ENCODE peak calls at places on chromosomes 1 and 21, in eight cellular contexts. S, F, E, D, Z, B, H and J are unnamed samples.

GRCh38 chr1:39411526-39411925 is 79.9 kb upstream of the BMP8A start:
- DNase-seq in F (no peak), D (no peak), B (no peak), H (no peak), Z (no peak), S (no peak), E (no peak), J (no peak)

GRCh38 chr1:245869847-245870246 is 637.2 kb downstream of the SMYD3 start:
- DNase-seq in Z (no peak), F (no peak), D (no peak), E (no peak), S (no peak), B (no peak), H (no peak), J (no peak)

GRCh38 chr1:33030575-33030974 is 6.1 kb downstream of the AK2 start:
- DNase-seq in F (no peak), E (no peak), Z (no peak), H (no peak), S (no peak), D (no peak), B (no peak), J (peak)

GRCh38 chr1:24878775-24879742 is 51.0 kb downstream of the RUNX3 start:
- DNase-seq in B (no peak), F (peak), Z (no peak), D (no peak), E (no peak), S (no peak), H (no peak), J (no peak)

GRCh38 chr1:20867062-20867461 is 80.0 kb upstream of the HP1BP3 start:
- DNase-seq in B (no peak), D (no peak), E (no peak), F (no peak), H (no peak), S (no peak), Z (no peak), J (no peak)

GRCh38 chr1:111551623-111552470 is 48.4 kb upstream of the ADORA3 start:
- DNase-seq in Z (no peak), D (no peak), B (no peak), E (no peak), H (no peak), S (no peak), F (no peak), J (no peak)

GRCh38 chr1:180969429-180969828 is 53.2 kb downstream of the STX6 start:
- DNase-seq in H (no peak), B (no peak), F (no peak), E (no peak), D (no peak), Z (no peak), S (no peak), J (no peak)

GRCh38 chr1:6124746-6125365 is 55.3 kb downstream of the CHD5 start:
- DNase-seq in H (no peak), S (no peak), E (no peak), F (no peak), D (no peak), B (no peak), Z (no peak), J (no peak)

GRCh38 chr21:29163381-29164115 is 33.1 kb downstream of the MAP3K7CL start:
- DNase-seq in H (no peak), B (no peak), E (no peak), Z (no peak), D (no peak), F (no peak), S (no peak), J (no peak)

GRCh38 chr21:36747815-36748381 is 49.0 kb downstream of the SIM2 start:
- DNase-seq in H (peak), S (no peak), Z (no peak), B (no peak), E (no peak), D (no peak), F (peak), J (peak)

GRCh38 chr21:19553930-19554615 is 1150.5 kb upstream of the TMPRSS15 start:
- DNase-seq in Z (no peak), D (no peak), S (no peak), F (no peak), H (no peak), B (no peak), E (no peak), J (no peak)

GRCh38 chr1:36359911-36360310 is 25.8 kb downstream of the STK40 start:
- DNase-seq in D (no peak), F (no peak), S (no peak), B (no peak), Z (no peak), H (no peak), E (no peak), J (peak)

GRCh38 chr1:15207031-15207828 is 39.8 kb upstream of the FHAD1 start:
- DNase-seq in S (no peak), Z (peak), B (no peak), D (no peak), F (peak), E (no peak), H (no peak), J (peak)

GRCh38 chr1:64473367-64473766 is 3.4 kb downstream of the CACHD1 start:
- DNase-seq in B (no peak), Z (no peak), S (no peak), E (no peak), F (no peak), D (no peak), H (no peak), J (no peak)

DNA sequence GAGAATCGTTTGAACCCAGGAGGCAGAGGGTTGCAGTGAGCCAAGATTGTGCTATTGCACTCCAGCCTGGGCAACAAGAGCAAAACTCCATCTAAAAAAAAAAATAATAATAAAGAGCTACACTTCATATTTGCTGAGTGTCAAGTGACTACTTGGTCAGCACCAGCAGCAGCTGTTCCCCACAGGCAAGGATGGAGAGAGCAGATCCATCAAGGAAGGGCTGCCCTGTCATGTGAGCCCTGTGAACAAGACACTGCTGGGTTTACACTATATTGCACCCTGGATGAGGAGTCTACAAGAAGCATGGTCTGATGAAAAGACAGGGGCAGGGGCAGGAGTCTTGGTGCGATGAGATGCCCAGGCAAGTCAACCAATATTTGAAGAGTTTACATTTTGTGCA is 3.6 kb downstream of the CTNNBIP1 start:
- DNase-seq in H (no peak), S (no peak), Z (no peak), B (no peak), F (no peak), D (no peak), E (no peak), J (no peak)
- H3K4me3 ChIP-seq in H (no peak), S (no peak), Z (no peak), B (no peak), F (no peak), D (no peak), E (no peak), J (no peak)

GRCh38 chr21:32278518-32279376 is at the start of gene MIS18A:
- DNase-seq in D (peak), Z (peak), B (peak), F (peak), H (peak), S (peak), E (peak), J (peak)
- TF ChIP-seq POLR2A in D (peak), Z (no peak), B (peak), F (peak), H (peak), S (peak), E (peak), J (peak)

DNA sequence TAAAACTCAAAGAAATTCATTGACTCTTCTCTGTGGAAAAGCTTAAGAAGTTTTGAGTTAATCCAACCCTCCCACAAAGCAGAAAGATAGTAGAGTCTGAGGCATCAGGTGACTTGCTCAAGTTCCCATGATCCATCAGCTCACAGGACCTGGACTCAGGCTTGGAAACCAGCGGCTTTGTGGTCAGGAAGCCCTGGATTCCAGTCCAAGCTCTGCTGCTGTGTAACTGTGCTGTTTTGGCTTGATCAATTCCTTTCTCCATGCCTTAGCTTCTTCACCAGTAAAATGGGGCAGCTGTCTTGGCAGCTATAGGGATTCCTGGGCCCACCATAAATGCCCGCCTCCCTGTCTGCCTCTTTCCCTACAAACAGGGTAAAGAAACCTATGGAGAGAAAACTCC is 180.2 kb downstream of the HIVEP3 start:
- DNase-seq in F (no peak), E (no peak), S (no peak), H (no peak), Z (no peak), B (no peak), D (no peak), J (no peak)
- H3K4me3 ChIP-seq in F (no peak), E (no peak), S (no peak), H (no peak), Z (peak), B (no peak), D (no peak), J (no peak)

DNA sequence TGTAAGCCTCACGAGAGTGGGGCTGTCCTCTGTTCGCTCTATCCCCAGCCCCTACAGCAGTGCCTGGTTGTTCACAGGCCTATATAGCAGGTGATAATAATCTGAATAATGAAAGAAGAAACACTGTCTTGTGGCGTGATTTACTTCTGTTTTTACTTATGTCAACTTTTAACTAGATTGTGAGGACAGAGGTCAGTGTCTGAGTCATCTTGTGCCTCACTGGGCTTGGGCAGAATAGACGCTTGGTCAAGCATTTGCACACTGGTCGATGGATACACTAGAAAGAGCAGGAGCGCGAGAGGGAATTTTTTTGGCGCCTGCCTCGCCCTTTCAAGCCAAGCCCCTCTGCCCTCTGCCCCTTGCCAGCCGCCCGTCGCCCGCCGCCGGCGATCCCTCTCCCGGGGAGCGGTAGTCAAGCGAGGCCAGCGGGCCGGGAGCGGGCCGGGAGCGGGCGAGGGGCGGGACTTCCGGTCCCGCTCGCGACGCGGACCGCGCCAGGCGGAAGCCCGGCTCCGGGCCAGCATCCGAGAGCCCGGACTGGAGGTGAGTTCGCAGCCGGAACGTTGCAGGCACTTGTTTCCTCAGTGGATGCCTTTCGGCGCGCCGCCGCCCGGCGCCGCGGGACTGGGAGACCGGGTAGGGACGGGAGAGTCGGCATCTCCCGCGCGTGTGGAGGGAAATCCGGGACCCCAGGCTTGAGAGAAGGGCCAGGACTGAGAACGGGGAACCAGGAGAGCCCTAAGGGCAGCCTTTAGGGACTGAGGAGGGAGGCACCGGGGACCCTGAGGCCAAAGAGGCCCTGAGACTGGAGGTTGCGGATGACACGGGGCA is at the start of gene DISP1:
- DNase-seq in H (peak), F (peak), B (peak), E (peak), S (peak), Z (peak), D (peak), J (peak)
- TF ChIP-seq POLR2A in H (peak), F (peak), B (peak), E (peak), S (peak), Z (no peak), D (peak), J (peak)

GRCh38 chr1:202812176-202813026 is 1.6 kb downstream of the PCAT6 start:
- DNase-seq in B (peak), F (no peak), S (no peak), D (no peak), Z (peak), E (no peak), H (peak), J (no peak)
- H3K4me3 ChIP-seq in B (no peak), F (no peak), S (no peak), D (no peak), Z (peak), E (no peak), H (no peak), J (no peak)

DNA sequence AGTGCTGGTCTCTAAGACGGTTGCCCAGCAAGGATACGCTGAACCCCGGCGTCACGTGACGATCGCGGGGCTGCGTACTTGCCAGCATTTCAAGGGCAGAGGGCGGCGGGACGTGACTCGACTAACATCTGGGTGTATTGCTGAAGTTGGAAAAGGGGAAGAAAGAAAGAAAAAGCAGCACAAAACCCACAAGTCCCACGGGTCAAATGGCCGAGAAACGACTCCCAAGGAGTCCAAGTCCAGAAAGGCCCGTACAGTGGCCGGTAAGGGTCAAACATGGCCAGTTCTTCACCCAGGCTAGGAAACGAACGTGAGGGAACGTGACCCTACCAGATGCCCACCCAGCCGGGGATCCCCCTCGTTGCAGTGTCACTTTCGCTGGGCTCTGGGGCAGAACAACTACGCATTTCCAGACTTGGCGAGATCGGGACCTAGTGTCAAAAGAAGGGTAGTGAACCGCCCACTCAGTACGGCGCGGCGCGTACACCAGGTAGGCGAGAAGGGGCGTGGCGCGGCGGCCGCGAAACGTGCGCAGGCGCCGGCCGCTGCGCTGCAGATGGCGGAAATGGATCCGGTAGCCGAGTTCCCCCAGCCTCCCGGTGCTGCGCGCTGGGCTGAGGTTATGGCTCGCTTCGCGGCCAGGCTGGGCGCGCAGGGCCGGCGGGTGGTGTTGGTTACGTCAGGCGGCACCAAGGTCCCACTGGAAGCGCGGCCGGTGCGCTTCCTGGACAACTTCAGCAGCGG is at the start of the genes PPCS and ZMYND12:
- DNase-seq in F (peak), S (peak), E (peak), H (peak), D (peak), Z (peak), B (peak), J (peak)
- TF ChIP-seq POLR2A in F (peak), S (peak), E (peak), H (peak), D (peak), Z (peak), B (peak), J (no peak)

GRCh38 chr1:2004867-2005266 is 1.3 kb upstream of the CFAP74 start:
- DNase-seq in S (no peak), E (no peak), B (no peak), D (no peak), H (no peak), Z (no peak), F (no peak), J (no peak)

GRCh38 chr1:2001773-2002411 is 1.7 kb downstream of the CFAP74 start:
- DNase-seq in S (no peak), B (no peak), E (peak), Z (peak), D (no peak), H (no peak), F (no peak), J (no peak)

GRCh38 chr1:2000432-2000831 is 3.2 kb downstream of the CFAP74 start:
- DNase-seq in D (no peak), H (no peak), E (no peak), S (no peak), Z (no peak), B (no peak), F (no peak), J (no peak)

GRCh38 chr1:2000850-2001249 is 2.7 kb downstream of the CFAP74 start:
- DNase-seq in B (no peak), E (no peak), D (no peak), F (no peak), Z (no peak), S (no peak), H (no peak), J (no peak)

DNA sequence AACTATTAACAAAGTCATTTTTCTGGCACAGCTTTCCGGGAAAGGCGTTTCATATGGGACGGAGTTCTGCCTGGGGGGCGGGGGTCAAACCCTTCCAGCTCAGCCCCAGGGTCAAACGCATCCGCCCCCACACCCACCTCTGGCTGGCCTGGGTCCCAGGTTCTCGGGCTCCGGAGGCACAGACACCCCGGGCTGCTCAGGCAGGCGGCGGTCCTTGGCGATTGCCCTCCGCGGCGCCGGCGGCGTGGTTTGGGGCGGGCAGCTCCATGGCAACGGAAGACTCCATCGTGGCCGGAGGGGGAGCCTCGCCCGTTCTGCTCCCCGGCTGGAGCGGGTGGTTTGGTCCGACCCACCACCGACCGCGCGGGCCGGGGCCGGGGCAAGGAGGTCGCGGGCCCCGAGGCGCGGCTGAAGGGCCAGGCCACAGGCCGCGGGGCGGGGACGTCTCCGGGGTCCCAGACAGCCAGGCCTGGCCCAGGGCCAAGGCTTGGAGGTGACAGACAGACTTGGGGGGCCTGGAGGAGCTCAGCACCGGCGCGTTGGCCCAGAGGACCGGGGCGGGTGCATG is at the start of gene CFAP74:
- DNase-seq in F (no peak), S (no peak), H (no peak), E (no peak), Z (no peak), D (no peak), B (no peak), J (peak)
- H3K4me3 ChIP-seq in F (no peak), S (no peak), H (peak), E (peak), Z (peak), D (no peak), B (no peak), J (no peak)

DNA sequence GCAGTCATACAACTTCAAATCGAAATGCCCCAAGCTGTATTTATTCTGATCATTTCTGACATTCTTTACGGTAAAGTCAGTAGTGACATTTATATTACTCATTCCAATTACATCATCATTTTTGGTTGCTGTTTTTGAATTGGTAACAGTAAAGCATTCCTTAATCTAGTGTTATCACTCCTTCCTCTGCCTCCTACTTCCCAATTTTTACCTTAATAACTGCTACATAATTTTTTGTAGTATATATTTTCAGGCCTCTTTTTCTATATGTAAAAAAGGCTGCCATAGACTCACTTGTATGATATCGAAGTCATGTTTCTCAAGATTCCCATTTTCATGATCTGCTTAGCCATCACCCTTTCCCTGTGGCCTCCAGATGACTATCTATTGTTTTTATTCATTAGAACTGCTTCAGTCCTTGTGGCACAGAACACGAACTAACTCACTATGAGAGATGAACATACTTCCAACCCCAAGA is 167.2 kb downstream of the RUNX1 start:
- DNase-seq in S (no peak), B (peak), D (no peak), Z (no peak), E (no peak), F (no peak), H (no peak), J (no peak)
- TF ChIP-seq POLR2A in S (no peak), B (no peak), D (no peak), Z (no peak), E (no peak), F (no peak), H (no peak), J (no peak)